ENCODE peak calls at places on chromosomes 16 and 17, in five cellular contexts. G is colonic mucosa, C is ovary, Z is prostate gland, E is skeletal muscle cell. H is an unnamed sample.

GRCh38 chr16:48098472-48098871 is 57.3 kb downstream of the ABCC12 start:
- DNase-seq in E (no peak), Z (no peak), C (no peak), G (no peak), H (no peak)

GRCh38 chr17:72587773-72588511 is 467.1 kb downstream of the SOX9 start:
- DNase-seq in G (peak), E (no peak), Z (no peak), C (no peak), H (no peak)

GRCh38 chr17:61395983-61396585 is 3.6 kb upstream of the TBX2 start:
- DNase-seq in Z (no peak), E (no peak), C (no peak), G (no peak), H (no peak)

GRCh38 chr17:78423961-78424747 is 45.7 kb downstream of the PGS1 start:
- DNase-seq in E (no peak), G (no peak), Z (no peak), C (no peak), H (no peak)

GRCh38 chr17:743139-743538 is 8.9 kb downstream of the GEMIN4 start:
- DNase-seq in E (no peak), G (no peak), C (no peak), Z (no peak), H (no peak)

GRCh38 chr16:30723725-30724355 is 24.4 kb upstream of the PHKG2 start:
- DNase-seq in E (no peak), G (no peak), C (no peak), Z (no peak), H (no peak)

GRCh38 chr16:66886914-66887313 is 6.6 kb downstream of the PDP2 start:
- DNase-seq in C (no peak), Z (no peak), E (no peak), G (no peak), H (no peak)

GRCh38 chr16:3681206-3681605 is 26.7 kb downstream of the DNASE1 start:
- DNase-seq in E (no peak), Z (no peak), G (no peak), C (no peak), H (no peak)

GRCh38 chr16:27973678-27974077 is 89.8 kb downstream of the GSG1L start:
- DNase-seq in E (no peak), C (no peak), Z (no peak), G (no peak), H (peak)

GRCh38 chr17:77316191-77316641 is 175.4 kb downstream of the SEC14L1 start:
- DNase-seq in C (peak), G (no peak), Z (no peak), E (no peak), H (peak)

GRCh38 chr16:28186752-28187151 is 25.0 kb downstream of the XPO6 start:
- DNase-seq in C (no peak), Z (no peak), G (no peak), E (no peak), H (no peak)

GRCh38 chr16:69741951-69742904 is 12.5 kb downstream of the NOB1 start:
- DNase-seq in G (peak), E (no peak), Z (peak), C (peak), H (peak)

GRCh38 chr17:78818932-78819331 is 21.7 kb downstream of the USP36 start:
- DNase-seq in C (no peak), Z (no peak), E (no peak), G (no peak), H (peak)

GRCh38 chr17:78884148-78884870 is 18.7 kb downstream of the CEP295NL start:
- DNase-seq in C (no peak), Z (no peak), G (no peak), E (no peak), H (no peak)

GRCh38 chr16:69150146-69150865 is 17.9 kb downstream of the UTP4 start:
- DNase-seq in C (no peak), G (peak), Z (peak), E (no peak), H (no peak)

GRCh38 chr17:1304962-1305361 is 25.5 kb downstream of the TRARG1 start:
- DNase-seq in E (no peak), C (no peak), Z (no peak), G (no peak), H (no peak)

GRCh38 chr16:46731691-46732555 is 16.2 kb downstream of the MYLK3 start:
- DNase-seq in Z (no peak), E (no peak), G (no peak), C (no peak), H (peak)

GRCh38 chr16:15704545-15704987 is 54.5 kb downstream of the NDE1 start:
- DNase-seq in Z (peak), G (peak), E (no peak), C (peak), H (peak)

GRCh38 chr17:559699-560378 is 154.8 kb downstream of the VPS53 start:
- DNase-seq in G (no peak), C (no peak), Z (no peak), E (peak), H (no peak)

GRCh38 chr17:68707032-68707431 is 105.9 kb upstream of the FAM20A start:
- DNase-seq in C (no peak), G (no peak), E (no peak), Z (no peak), H (no peak)
- H3K4me3 ChIP-seq in C (no peak), G (no peak), E (no peak), Z (no peak), H (no peak)

GRCh38 chr17:40809721-40810421 is 10.1 kb upstream of the KRT28 start:
- DNase-seq in E (no peak), Z (no peak), G (no peak), C (no peak), H (no peak)

GRCh38 chr17:40813804-40814203 is 8.6 kb downstream of the KRT10 start:
- DNase-seq in Z (no peak), G (no peak), E (no peak), C (no peak), H (no peak)

GRCh38 chr17:40812639-40813038 is 9.8 kb downstream of the KRT10 start:
- DNase-seq in G (no peak), E (no peak), Z (no peak), C (no peak), H (no peak)

GRCh38 chr17:40806131-40806530 is 6.4 kb upstream of the KRT28 start:
- DNase-seq in G (no peak), Z (no peak), E (no peak), C (no peak), H (no peak)

GRCh38 chr17:40810505-40810904 is 10.7 kb upstream of the KRT28 start:
- DNase-seq in Z (no peak), C (no peak), E (no peak), G (no peak), H (no peak)
- H3K4me3 ChIP-seq in Z (no peak), C (no peak), E (no peak), G (no peak), H (no peak)

GRCh38 chr16:56632848-56633365 is 448 bp downstream of the MT1M start:
- DNase-seq in G (no peak), E (no peak), C (no peak), Z (no peak), H (no peak)

GRCh38 chr16:56631197-56631596 is 1.3 kb upstream of the MT1M start:
- DNase-seq in Z (no peak), G (no peak), C (no peak), E (no peak), H (no peak)

GRCh38 chr16:56633535-56633934 is 1.1 kb downstream of the MT1M start:
- DNase-seq in G (no peak), E (no peak), Z (no peak), C (no peak), H (no peak)

GRCh38 chr16:56631832-56632159 is 663 bp upstream of the MT1M start:
- DNase-seq in Z (no peak), C (no peak), E (no peak), G (no peak), H (no peak)

GRCh38 chr16:56632160-56632847 is at the start of gene MT1M:
- DNase-seq in Z (peak), G (no peak), C (peak), E (no peak), H (no peak)
- H3K4me3 ChIP-seq in Z (peak), G (peak), C (peak), E (peak), H (peak)

GRCh38 chr17:81429353-81429774 is 34.1 kb downstream of the BAHCC1 start:
- DNase-seq in E (no peak), Z (peak), C (peak), G (peak), H (peak)
- H3K4me3 ChIP-seq in E (no peak), Z (no peak), C (peak), G (no peak), H (no peak)

DNA sequence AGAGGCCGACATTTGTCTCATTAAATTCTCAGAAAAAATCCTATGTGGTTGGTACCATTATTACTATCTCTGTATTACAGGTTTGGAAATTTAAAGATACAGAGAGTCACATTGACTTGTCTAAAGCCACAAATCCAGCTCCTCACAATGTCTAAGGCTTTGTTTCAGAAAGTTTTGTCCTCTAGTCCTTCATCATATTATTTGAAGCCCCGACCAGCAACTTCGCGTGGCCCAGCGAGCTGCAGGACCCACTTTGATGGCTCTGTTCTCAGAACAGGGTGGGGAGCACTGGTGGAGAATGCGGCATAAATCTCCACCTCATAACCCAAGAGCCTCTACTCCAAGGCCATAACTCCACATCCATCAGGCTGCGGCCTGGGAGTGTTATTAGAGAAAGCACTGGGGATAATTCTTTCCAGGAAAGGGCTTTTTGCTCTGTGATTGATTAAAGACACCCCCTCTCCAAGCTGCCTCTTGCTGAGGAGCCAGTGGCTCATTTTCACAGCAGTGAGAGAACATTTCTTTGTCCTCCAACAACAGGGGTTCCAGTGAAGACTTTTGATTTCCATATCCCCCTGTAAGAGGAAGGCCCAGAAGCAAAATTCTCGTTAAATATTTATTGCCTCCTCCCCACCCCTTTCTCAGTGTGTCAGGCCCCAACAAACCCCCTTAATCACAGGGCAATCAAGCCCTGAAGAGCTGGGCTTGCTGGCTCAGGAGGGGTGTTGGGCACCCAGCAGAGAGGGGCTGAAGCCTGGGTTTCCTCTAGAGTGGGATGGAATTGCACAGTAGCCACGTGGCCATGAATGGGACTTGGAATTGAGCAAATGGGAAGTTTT is 113.7 kb upstream of the CDH11 start:
- DNase-seq in C (no peak), G (no peak), Z (no peak), E (no peak), H (no peak)
- H3K4me3 ChIP-seq in C (no peak), G (no peak), Z (no peak), E (no peak), H (no peak)

GRCh38 chr17:7204828-7205461 is 14.7 kb downstream of the DLG4 start:
- DNase-seq in C (peak), Z (no peak), E (peak), G (peak), H (peak)

GRCh38 chr17:7211512-7212277 is 7.9 kb downstream of the DLG4 start:
- DNase-seq in C (no peak), Z (no peak), E (no peak), G (no peak), H (no peak)

GRCh38 chr17:7207120-7208001 is 12.3 kb downstream of the DLG4 start:
- DNase-seq in E (no peak), G (no peak), C (peak), Z (no peak), H (peak)

GRCh38 chr17:7208754-7209460 is 10.7 kb downstream of the DLG4 start:
- DNase-seq in C (peak), E (no peak), G (no peak), Z (no peak), H (no peak)

DNA sequence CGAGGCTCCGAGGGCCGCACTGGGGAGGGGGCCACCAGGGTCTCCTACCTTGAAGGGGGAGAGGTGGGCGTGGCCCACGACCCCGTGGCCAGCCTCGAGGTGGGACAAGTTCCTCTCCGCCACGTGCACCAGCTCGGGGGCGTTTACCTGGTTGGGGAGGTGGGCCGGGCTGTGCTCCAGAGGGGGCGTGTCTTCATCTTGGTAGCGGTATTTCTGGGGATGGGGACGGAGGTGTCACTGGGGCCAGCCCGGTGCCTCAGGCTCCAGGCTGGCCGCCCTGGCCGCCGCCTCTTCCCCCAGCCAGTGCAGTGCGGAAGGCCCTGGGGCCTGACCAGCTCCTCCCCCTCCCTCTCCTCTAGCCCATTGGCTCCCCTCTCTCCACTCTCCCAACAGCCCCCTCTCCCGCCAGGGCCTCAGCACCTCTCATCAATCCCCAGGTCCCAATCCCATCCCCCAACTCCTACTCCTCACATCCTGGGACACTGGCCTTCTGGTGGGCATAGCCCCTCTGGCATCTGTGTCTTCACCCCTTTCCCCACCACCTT is 11.5 kb downstream of the DLG4 start:
- DNase-seq in E (no peak), C (peak), G (no peak), Z (no peak), H (no peak)
- H3K4me3 ChIP-seq in E (no peak), C (no peak), G (no peak), Z (no peak), H (no peak)

DNA sequence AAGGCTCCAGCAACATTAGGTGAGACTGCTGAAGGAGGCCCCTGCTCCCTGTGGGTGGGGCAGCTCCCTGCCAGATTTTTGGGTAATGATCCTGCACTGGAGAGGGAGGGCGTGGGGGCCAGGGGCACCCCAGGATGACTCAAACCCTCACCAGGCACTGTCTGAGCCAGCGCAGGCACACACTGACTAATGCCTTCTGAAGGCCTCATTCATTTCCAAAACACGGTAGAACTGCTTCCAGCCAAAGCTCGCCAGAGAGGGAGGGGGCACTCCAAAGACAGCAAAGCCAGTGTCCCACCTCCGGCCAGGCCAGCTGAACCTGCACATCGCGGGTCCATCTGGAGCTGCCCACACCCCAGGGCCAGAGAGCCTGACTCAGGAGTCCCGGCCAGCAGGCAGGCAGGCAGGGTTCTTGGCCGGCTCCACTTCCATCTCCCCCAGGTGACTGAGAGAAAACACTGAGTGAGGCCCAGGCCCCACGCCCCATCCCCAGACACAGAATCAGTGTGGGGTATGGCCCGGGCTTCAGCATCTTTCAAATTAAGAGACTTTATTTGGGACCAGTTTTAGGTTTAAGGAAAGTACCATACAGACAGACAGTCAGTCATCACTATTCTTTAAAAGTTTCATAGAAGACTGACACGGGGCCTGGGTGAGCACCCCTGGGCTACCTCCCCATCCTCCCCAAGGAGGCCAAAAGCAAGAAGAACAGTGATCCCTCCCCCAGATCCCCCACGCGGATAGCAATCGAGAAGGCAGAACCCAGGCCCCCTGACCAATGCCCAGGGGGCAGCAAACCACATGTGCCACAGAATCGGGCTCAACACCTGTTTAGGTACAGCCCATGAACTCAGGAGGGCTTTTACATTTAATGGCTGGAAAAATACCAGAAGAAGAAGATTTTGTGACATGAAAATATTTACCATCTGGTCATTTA is 2.3 kb downstream of the PIEZO1 start:
- DNase-seq in Z (no peak), C (peak), G (no peak), E (no peak), H (peak)
- H3K4me3 ChIP-seq in Z (peak), C (no peak), G (peak), E (peak), H (peak)

DNA sequence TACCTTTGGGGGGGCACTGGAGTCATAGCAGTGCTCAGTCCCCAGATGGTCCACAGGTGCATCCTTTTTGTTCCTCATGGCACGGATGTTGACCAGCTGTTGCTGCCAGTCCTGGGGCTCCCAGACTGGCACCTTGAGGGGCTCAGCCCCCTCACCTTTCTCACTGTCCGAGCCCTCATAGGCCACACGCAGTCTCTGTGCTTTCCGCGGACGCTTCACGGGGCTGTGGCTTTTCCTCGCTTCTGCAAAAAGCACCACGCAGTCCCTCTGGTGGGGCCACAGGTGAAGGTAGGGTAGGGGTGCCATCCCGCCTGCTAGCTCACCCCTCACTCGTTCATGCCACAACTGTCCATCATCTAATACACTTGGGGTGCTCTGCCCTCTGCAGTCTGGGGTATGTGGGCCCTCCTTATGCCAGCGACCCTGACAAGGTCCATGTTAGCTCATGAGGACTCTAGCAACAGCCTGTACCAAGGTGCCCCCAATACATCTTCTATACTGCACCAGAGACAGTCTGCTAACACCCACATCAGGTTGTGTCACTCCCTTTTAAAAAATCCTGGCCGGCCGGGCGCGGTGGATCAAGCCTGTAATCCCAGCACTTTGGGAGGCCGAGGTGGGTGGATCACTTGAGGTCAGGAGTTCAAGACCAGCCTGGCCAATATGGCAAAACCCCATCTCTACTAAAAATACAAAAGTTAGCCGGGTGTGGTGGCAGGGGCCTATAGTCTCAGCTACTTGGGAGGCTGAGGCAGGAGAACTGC is 1.3 kb downstream of the NTHL1 start:
- DNase-seq in G (no peak), Z (no peak), E (no peak), C (no peak), H (no peak)
- H3K4me3 ChIP-seq in G (peak), Z (no peak), E (no peak), C (no peak), H (no peak)

GRCh38 chr16:79055251-79055972 is 545.1 kb downstream of the MAF start:
- DNase-seq in E (no peak), Z (no peak), G (no peak), C (no peak), H (no peak)
- H3K4me3 ChIP-seq in E (no peak), Z (no peak), G (no peak), C (no peak), H (no peak)

GRCh38 chr17:29613856-29614255 is 8.9 kb downstream of the CORO6 start:
- DNase-seq in G (no peak), E (no peak), C (peak), Z (no peak), H (no peak)
- H3K4me3 ChIP-seq in G (peak), E (peak), C (no peak), Z (no peak), H (peak)

H was measured in spleen.